ENCODE peak calls at places on chromosomes 6 and 20, in eight cellular contexts. One of them, this sample, is unnamed.

GRCh38 chr6:34172961-34173775 is 27.3 kb upstream of the GRM4 start:
- DNase-seq in cardiac fibroblast: no peak
- DNase-seq in heart right ventricle: no peak
- DNase-seq in prostate gland: no peak
- DNase-seq in adrenal gland: no peak
- DNase-seq in keratinocyte: no peak
- DNase-seq in astrocyte of the cerebellum: no peak
- DNase-seq in AG09319: no peak
- DNase-seq in this sample: no peak

GRCh38 chr20:37267684-37268313 is 6.2 kb upstream of the GHRH start:
- DNase-seq in cardiac fibroblast: no peak
- DNase-seq in heart right ventricle: no peak
- DNase-seq in prostate gland: no peak
- DNase-seq in adrenal gland: no peak
- DNase-seq in keratinocyte: no peak
- DNase-seq in astrocyte of the cerebellum: no peak
- DNase-seq in AG09319: no peak
- DNase-seq in this sample: no peak

GRCh38 chr6:27502508-27503435 is 29.9 kb upstream of the ZNF184 start:
- DNase-seq in cardiac fibroblast: peak
- DNase-seq in heart right ventricle: peak
- DNase-seq in prostate gland: no peak
- DNase-seq in adrenal gland: peak
- DNase-seq in keratinocyte: no peak
- DNase-seq in astrocyte of the cerebellum: no peak
- DNase-seq in AG09319: peak
- DNase-seq in this sample: peak

GRCh38 chr20:37879003-37879599 is 23.8 kb upstream of the VSTM2L start:
- DNase-seq in cardiac fibroblast: no peak
- DNase-seq in heart right ventricle: no peak
- DNase-seq in prostate gland: no peak
- DNase-seq in adrenal gland: no peak
- DNase-seq in keratinocyte: no peak
- DNase-seq in astrocyte of the cerebellum: no peak
- DNase-seq in AG09319: no peak
- DNase-seq in this sample: no peak

GRCh38 chr6:152734630-152735029 is 16.0 kb upstream of the VIP start:
- DNase-seq in cardiac fibroblast: no peak
- DNase-seq in heart right ventricle: no peak
- DNase-seq in prostate gland: no peak
- DNase-seq in adrenal gland: no peak
- DNase-seq in keratinocyte: no peak
- DNase-seq in astrocyte of the cerebellum: no peak
- DNase-seq in AG09319: no peak
- DNase-seq in this sample: no peak

GRCh38 chr20:50163570-50164317 is 10.2 kb upstream of the PEDS1 start:
- DNase-seq in cardiac fibroblast: peak
- DNase-seq in heart right ventricle: peak
- DNase-seq in prostate gland: no peak
- DNase-seq in adrenal gland: no peak
- DNase-seq in keratinocyte: no peak
- DNase-seq in astrocyte of the cerebellum: no peak
- DNase-seq in AG09319: peak
- DNase-seq in this sample: peak

GRCh38 chr20:16158090-16158975 is 414.9 kb downstream of the KIF16B start:
- DNase-seq in cardiac fibroblast: no peak
- DNase-seq in heart right ventricle: no peak
- DNase-seq in prostate gland: no peak
- DNase-seq in adrenal gland: no peak
- DNase-seq in keratinocyte: no peak
- DNase-seq in astrocyte of the cerebellum: no peak
- DNase-seq in AG09319: no peak
- DNase-seq in this sample: no peak

GRCh38 chr6:148329568-148330299 is 12.9 kb upstream of the SASH1 start:
- DNase-seq in cardiac fibroblast: peak
- DNase-seq in heart right ventricle: no peak
- DNase-seq in prostate gland: no peak
- DNase-seq in adrenal gland: no peak
- DNase-seq in keratinocyte: no peak
- DNase-seq in astrocyte of the cerebellum: peak
- DNase-seq in AG09319: no peak
- DNase-seq in this sample: peak

GRCh38 chr6:5854900-5855299 is 151.8 kb downstream of the NRN1 start:
- DNase-seq in cardiac fibroblast: no peak
- DNase-seq in heart right ventricle: no peak
- DNase-seq in prostate gland: no peak
- DNase-seq in adrenal gland: no peak
- DNase-seq in keratinocyte: no peak
- DNase-seq in astrocyte of the cerebellum: no peak
- DNase-seq in AG09319: no peak
- DNase-seq in this sample: no peak

GRCh38 chr6:42962502-42963178 is 2.1 kb downstream of the GNMT start:
- DNase-seq in cardiac fibroblast: no peak
- DNase-seq in heart right ventricle: no peak
- DNase-seq in prostate gland: no peak
- DNase-seq in adrenal gland: no peak
- DNase-seq in keratinocyte: no peak
- DNase-seq in astrocyte of the cerebellum: no peak
- DNase-seq in AG09319: no peak
- DNase-seq in this sample: no peak

GRCh38 chr20:45456632-45457031 is 12.9 kb upstream of the WFDC2 start:
- DNase-seq in cardiac fibroblast: peak
- DNase-seq in heart right ventricle: no peak
- DNase-seq in prostate gland: no peak
- DNase-seq in adrenal gland: no peak
- DNase-seq in keratinocyte: no peak
- DNase-seq in astrocyte of the cerebellum: no peak
- DNase-seq in AG09319: no peak
- DNase-seq in this sample: peak

GRCh38 chr6:108961985-108962384 is 113.8 kb downstream of the ARMC2 start:
- DNase-seq in cardiac fibroblast: peak
- DNase-seq in heart right ventricle: no peak
- DNase-seq in prostate gland: no peak
- DNase-seq in adrenal gland: no peak
- DNase-seq in keratinocyte: no peak
- DNase-seq in astrocyte of the cerebellum: peak
- DNase-seq in AG09319: peak
- DNase-seq in this sample: peak

GRCh38 chr6:143233563-143234285 is 173.0 kb downstream of the AIG1 start:
- DNase-seq in cardiac fibroblast: no peak
- DNase-seq in heart right ventricle: no peak
- DNase-seq in prostate gland: no peak
- DNase-seq in adrenal gland: no peak
- DNase-seq in keratinocyte: no peak
- DNase-seq in astrocyte of the cerebellum: no peak
- DNase-seq in AG09319: no peak
- DNase-seq in this sample: peak

GRCh38 chr20:42005211-42005610 is 387.0 kb upstream of the CHD6 start:
- DNase-seq in cardiac fibroblast: no peak
- DNase-seq in heart right ventricle: no peak
- DNase-seq in prostate gland: no peak
- DNase-seq in adrenal gland: no peak
- DNase-seq in keratinocyte: no peak
- DNase-seq in astrocyte of the cerebellum: no peak
- DNase-seq in AG09319: no peak
- DNase-seq in this sample: no peak

DNA sequence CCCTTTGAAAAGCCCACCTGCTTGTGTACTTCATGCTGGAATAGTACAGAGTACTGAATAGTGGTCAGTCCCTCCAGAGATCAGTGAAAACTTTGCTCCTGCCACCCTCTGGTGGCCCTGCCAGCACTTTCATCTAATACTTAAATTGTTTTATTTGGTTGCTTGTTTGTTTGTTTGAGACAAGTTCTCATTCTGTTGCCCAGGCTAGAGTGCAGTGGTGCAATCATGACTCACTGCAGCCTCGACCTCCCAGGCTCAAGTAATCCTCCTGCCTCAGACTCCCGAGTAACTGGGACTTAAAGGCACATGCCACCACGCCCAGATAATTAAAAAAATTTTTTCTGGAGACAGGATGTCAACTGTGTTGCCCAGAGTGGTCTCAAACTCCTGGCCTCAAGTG is 9.1 kb downstream of the FAM83D start:
- DNase-seq in cardiac fibroblast: peak
- DNase-seq in heart right ventricle: no peak
- DNase-seq in prostate gland: no peak
- DNase-seq in adrenal gland: no peak
- DNase-seq in keratinocyte: no peak
- DNase-seq in astrocyte of the cerebellum: no peak
- DNase-seq in AG09319: no peak
- DNase-seq in this sample: peak
- TF ChIP-seq CTCF in cardiac fibroblast: peak
- TF ChIP-seq CTCF in heart right ventricle: no peak
- TF ChIP-seq CTCF in prostate gland: no peak
- TF ChIP-seq CTCF in adrenal gland: no peak
- TF ChIP-seq CTCF in keratinocyte: no peak
- TF ChIP-seq CTCF in astrocyte of the cerebellum: peak
- TF ChIP-seq CTCF in AG09319: no peak
- TF ChIP-seq CTCF in this sample: peak

GRCh38 chr6:168359794-168360193 is 40.2 kb upstream of the DACT2 start:
- DNase-seq in cardiac fibroblast: no peak
- DNase-seq in heart right ventricle: no peak
- DNase-seq in prostate gland: no peak
- DNase-seq in adrenal gland: no peak
- DNase-seq in keratinocyte: no peak
- DNase-seq in astrocyte of the cerebellum: no peak
- DNase-seq in AG09319: no peak
- DNase-seq in this sample: no peak

GRCh38 chr6:168353041-168353440 is 33.5 kb upstream of the DACT2 start:
- DNase-seq in cardiac fibroblast: no peak
- DNase-seq in heart right ventricle: no peak
- DNase-seq in prostate gland: no peak
- DNase-seq in adrenal gland: no peak
- DNase-seq in keratinocyte: no peak
- DNase-seq in astrocyte of the cerebellum: no peak
- DNase-seq in AG09319: no peak
- DNase-seq in this sample: no peak

GRCh38 chr6:168354338-168354737 is 34.8 kb upstream of the DACT2 start:
- DNase-seq in cardiac fibroblast: no peak
- DNase-seq in heart right ventricle: no peak
- DNase-seq in prostate gland: no peak
- DNase-seq in adrenal gland: no peak
- DNase-seq in keratinocyte: no peak
- DNase-seq in astrocyte of the cerebellum: no peak
- DNase-seq in AG09319: no peak
- DNase-seq in this sample: no peak

GRCh38 chr6:168361766-168362165 is 42.2 kb upstream of the DACT2 start:
- DNase-seq in cardiac fibroblast: no peak
- DNase-seq in heart right ventricle: no peak
- DNase-seq in prostate gland: no peak
- DNase-seq in adrenal gland: no peak
- DNase-seq in keratinocyte: no peak
- DNase-seq in astrocyte of the cerebellum: no peak
- DNase-seq in AG09319: no peak
- DNase-seq in this sample: no peak

DNA sequence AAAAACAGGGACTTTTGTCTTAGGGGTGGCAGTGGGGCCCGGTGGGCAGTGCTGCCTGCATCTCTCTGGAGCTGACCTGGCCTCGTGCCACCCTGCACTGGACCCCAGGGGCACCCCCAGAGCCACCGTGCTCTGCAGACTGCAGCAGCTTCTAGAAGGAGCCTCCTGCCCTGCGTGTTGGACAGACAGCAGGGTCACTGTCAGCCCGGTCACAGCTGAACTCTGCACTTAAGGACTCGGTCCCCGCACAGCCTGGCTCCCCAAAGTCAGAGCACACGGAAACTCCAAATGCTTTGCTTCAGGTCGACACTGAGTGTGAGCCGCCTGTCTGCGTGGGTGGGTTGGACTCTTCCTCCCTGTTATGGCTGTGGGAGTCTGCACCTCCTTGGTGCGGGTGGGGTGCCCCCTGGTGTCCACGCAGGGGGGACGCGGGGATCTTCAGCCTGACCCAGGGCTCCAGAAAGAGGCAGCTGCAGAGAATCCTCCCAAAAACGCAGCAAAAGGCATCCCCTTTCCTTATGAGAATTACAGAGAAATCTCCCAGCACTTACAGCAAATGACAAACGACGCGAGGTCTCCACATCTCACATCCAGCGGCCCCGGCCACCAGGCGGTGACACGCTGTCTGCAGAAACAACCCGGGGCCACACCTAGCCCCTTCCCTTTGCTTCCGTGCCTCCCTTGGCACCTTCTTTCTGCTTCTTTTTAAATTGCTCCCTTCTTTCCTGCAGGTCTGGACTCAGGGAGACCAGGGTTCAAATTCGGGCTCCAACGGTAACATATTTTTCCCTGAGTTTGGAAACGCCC is 36.3 kb upstream of the DACT2 start:
- DNase-seq in cardiac fibroblast: peak
- DNase-seq in heart right ventricle: peak
- DNase-seq in prostate gland: peak
- DNase-seq in adrenal gland: no peak
- DNase-seq in keratinocyte: no peak
- DNase-seq in astrocyte of the cerebellum: no peak
- DNase-seq in AG09319: no peak
- DNase-seq in this sample: peak
- TF ChIP-seq CTCF in cardiac fibroblast: peak
- TF ChIP-seq CTCF in heart right ventricle: peak
- TF ChIP-seq CTCF in prostate gland: peak
- TF ChIP-seq CTCF in adrenal gland: peak
- TF ChIP-seq CTCF in keratinocyte: peak
- TF ChIP-seq CTCF in astrocyte of the cerebellum: peak
- TF ChIP-seq CTCF in AG09319: no peak
- TF ChIP-seq CTCF in this sample: peak

DNA sequence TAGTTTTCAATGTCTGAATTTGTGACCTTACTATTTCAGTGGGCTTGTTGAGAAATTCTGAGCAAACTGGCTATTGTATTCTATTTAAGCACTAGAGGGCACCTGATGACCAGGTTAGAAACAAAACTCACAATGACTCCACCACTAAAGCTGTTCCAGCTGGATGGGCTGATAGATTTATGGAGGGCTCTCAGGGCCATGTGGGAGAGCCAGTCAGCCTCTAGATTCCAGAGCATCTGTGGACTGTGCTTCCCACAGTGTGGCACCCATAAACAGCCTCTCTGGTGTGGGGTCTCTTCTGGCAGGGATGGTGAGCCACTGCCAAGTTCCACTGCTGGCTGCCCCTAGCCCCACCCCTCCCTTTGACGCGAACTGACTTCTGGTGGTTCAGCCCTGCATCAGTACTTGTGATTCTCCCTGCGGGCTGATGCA is 29.2 kb downstream of the C6orf58 start:
- DNase-seq in cardiac fibroblast: peak
- DNase-seq in heart right ventricle: no peak
- DNase-seq in prostate gland: no peak
- DNase-seq in adrenal gland: no peak
- DNase-seq in keratinocyte: no peak
- DNase-seq in astrocyte of the cerebellum: peak
- DNase-seq in AG09319: peak
- DNase-seq in this sample: peak
- TF ChIP-seq CTCF in cardiac fibroblast: peak
- TF ChIP-seq CTCF in heart right ventricle: peak
- TF ChIP-seq CTCF in prostate gland: no peak
- TF ChIP-seq CTCF in adrenal gland: no peak
- TF ChIP-seq CTCF in keratinocyte: peak
- TF ChIP-seq CTCF in astrocyte of the cerebellum: peak
- TF ChIP-seq CTCF in AG09319: peak
- TF ChIP-seq CTCF in this sample: peak

GRCh38 chr20:34956751-34957472 is 1.2 kb downstream of the MYH7B start:
- DNase-seq in cardiac fibroblast: no peak
- DNase-seq in heart right ventricle: no peak
- DNase-seq in prostate gland: no peak
- DNase-seq in adrenal gland: no peak
- DNase-seq in keratinocyte: no peak
- DNase-seq in astrocyte of the cerebellum: no peak
- DNase-seq in AG09319: no peak
- DNase-seq in this sample: no peak
- TF ChIP-seq CTCF in cardiac fibroblast: no peak
- TF ChIP-seq CTCF in heart right ventricle: no peak
- TF ChIP-seq CTCF in prostate gland: no peak
- TF ChIP-seq CTCF in adrenal gland: no peak
- TF ChIP-seq CTCF in keratinocyte: no peak
- TF ChIP-seq CTCF in astrocyte of the cerebellum: no peak
- TF ChIP-seq CTCF in AG09319: no peak
- TF ChIP-seq CTCF in this sample: no peak

GRCh38 chr6:166676270-166676860 is 49.3 kb upstream of the RPS6KA2 start:
- DNase-seq in cardiac fibroblast: no peak
- DNase-seq in heart right ventricle: no peak
- DNase-seq in prostate gland: no peak
- DNase-seq in adrenal gland: no peak
- DNase-seq in keratinocyte: no peak
- DNase-seq in astrocyte of the cerebellum: no peak
- DNase-seq in AG09319: no peak
- DNase-seq in this sample: no peak
- TF ChIP-seq CTCF in cardiac fibroblast: no peak
- TF ChIP-seq CTCF in heart right ventricle: no peak
- TF ChIP-seq CTCF in prostate gland: no peak
- TF ChIP-seq CTCF in adrenal gland: no peak
- TF ChIP-seq CTCF in keratinocyte: no peak
- TF ChIP-seq CTCF in astrocyte of the cerebellum: no peak
- TF ChIP-seq CTCF in AG09319: no peak
- TF ChIP-seq CTCF in this sample: no peak

This sample was measured in choroid plexus epithelial cell.